ENCODE peak calls at places on chromosome 19, in eight cellular contexts. G, K, L, F, Z, J, I and Q are unnamed samples.

GRCh38 chr19:43934055-43934984 is 762 bp downstream of the ZNF45 start:
- DNase-seq in L (no peak), F (peak), I (no peak), K (peak), J (no peak), G (no peak), Z (no peak), Q (no peak)

GRCh38 chr19:31503211-31503610 is 154.0 kb upstream of the TSHZ3 start:
- DNase-seq in G (no peak), F (no peak), I (no peak), Z (no peak), K (no peak), J (no peak), L (no peak), Q (no peak)

GRCh38 chr19:5006201-5006600 is 37.3 kb downstream of the KDM4B start:
- DNase-seq in L (no peak), I (no peak), F (peak), K (peak), G (no peak), J (no peak), Z (no peak), Q (no peak)

GRCh38 chr19:30897034-30897433 is 452.2 kb downstream of the TSHZ3 start:
- DNase-seq in Z (no peak), G (no peak), I (no peak), J (no peak), F (no peak), K (no peak), L (no peak), Q (no peak)

GRCh38 chr19:19597809-19598306 is 20.6 kb downstream of the PBX4 start:
- DNase-seq in L (no peak), Z (no peak), I (peak), G (no peak), F (peak), J (no peak), K (no peak), Q (no peak)

GRCh38 chr19:34171539-34171876 is 796 bp upstream of the LSM14A start:
- DNase-seq in L (peak), J (peak), Z (no peak), G (no peak), F (peak), I (no peak), K (peak), Q (no peak)

GRCh38 chr19:31253816-31254551 is 95.3 kb downstream of the TSHZ3 start:
- DNase-seq in K (peak), G (no peak), J (no peak), I (no peak), L (peak), Z (no peak), F (peak), Q (no peak)

GRCh38 chr19:4503224-4504170 is 14.8 kb downstream of the PLIN4 start:
- DNase-seq in Z (no peak), G (no peak), J (no peak), F (no peak), K (no peak), L (no peak), I (no peak), Q (no peak)

GRCh38 chr19:34678421-34678820 is 943 bp downstream of the ZNF302 start:
- DNase-seq in K (no peak), J (no peak), I (no peak), F (no peak), Z (no peak), G (no peak), L (no peak), Q (no peak)

GRCh38 chr19:19451429-19452240 is 46.2 kb downstream of the GATAD2A start:
- DNase-seq in I (no peak), K (no peak), F (no peak), G (no peak), Z (no peak), J (no peak), L (no peak), Q (no peak)

GRCh38 chr19:13825489-13826475 is 30.5 kb downstream of the ZSWIM4 start:
- DNase-seq in J (no peak), G (no peak), I (peak), K (no peak), Z (no peak), F (peak), L (no peak), Q (no peak)

GRCh38 chr19:7868671-7869452 is 5.3 kb downstream of the PRR36 start:
- DNase-seq in I (peak), L (peak), J (no peak), F (peak), G (peak), Z (no peak), K (peak), Q (peak)

GRCh38 chr19:45569619-45570421 is 14.8 kb downstream of the OPA3 start:
- DNase-seq in I (peak), J (no peak), K (peak), F (peak), G (peak), Z (no peak), L (peak), Q (no peak)

GRCh38 chr19:2922987-2923386 is 21.8 kb downstream of the ZNF77 start:
- DNase-seq in I (peak), J (no peak), K (no peak), Z (no peak), L (no peak), G (no peak), F (no peak), Q (no peak)

GRCh38 chr19:37997911-37998344 is 90.9 kb downstream of the SIPA1L3 start:
- DNase-seq in Z (no peak), G (no peak), L (peak), K (peak), J (peak), F (peak), I (no peak), Q (peak)

GRCh38 chr19:6632002-6632621 is 37.8 kb downstream of the TNFSF14 start:
- DNase-seq in G (no peak), I (peak), Z (peak), J (peak), K (peak), L (peak), F (peak), Q (no peak)

GRCh38 chr19:12947702-12948596 is 2.3 kb downstream of the RAD23A start:
- DNase-seq in I (no peak), L (no peak), Z (no peak), G (no peak), K (no peak), J (no peak), F (no peak), Q (no peak)

GRCh38 chr19:30719991-30720329 is 347.8 kb downstream of the ZNF536 start:
- DNase-seq in J (no peak), K (no peak), L (no peak), G (no peak), F (peak), Z (no peak), I (no peak), Q (no peak)

GRCh38 chr19:13906525-13906904 is 514 bp downstream of the CC2D1A start:
- DNase-seq in F (peak), G (no peak), Z (no peak), K (no peak), J (no peak), I (peak), L (no peak), Q (no peak)

GRCh38 chr19:48578891-48579290 is 26.9 kb downstream of the SULT2B1 start:
- DNase-seq in Z (no peak), I (no peak), G (no peak), K (peak), F (no peak), L (no peak), J (no peak), Q (no peak)

GRCh38 chr19:15846923-15847322 is 31.5 kb upstream of the OR10H1 start:
- DNase-seq in K (no peak), L (no peak), I (no peak), Z (no peak), J (no peak), F (no peak), G (no peak), Q (no peak)

GRCh38 chr19:12733369-12733896 is 1.1 kb downstream of the TRIR start:
- DNase-seq in F (peak), Z (no peak), G (no peak), J (no peak), K (peak), L (no peak), I (no peak), Q (no peak)

GRCh38 chr19:53308339-53308811 is 25.2 kb upstream of the ZNF845 start:
- DNase-seq in J (no peak), F (peak), I (no peak), Z (no peak), G (peak), L (no peak), K (no peak), Q (no peak)

DNA sequence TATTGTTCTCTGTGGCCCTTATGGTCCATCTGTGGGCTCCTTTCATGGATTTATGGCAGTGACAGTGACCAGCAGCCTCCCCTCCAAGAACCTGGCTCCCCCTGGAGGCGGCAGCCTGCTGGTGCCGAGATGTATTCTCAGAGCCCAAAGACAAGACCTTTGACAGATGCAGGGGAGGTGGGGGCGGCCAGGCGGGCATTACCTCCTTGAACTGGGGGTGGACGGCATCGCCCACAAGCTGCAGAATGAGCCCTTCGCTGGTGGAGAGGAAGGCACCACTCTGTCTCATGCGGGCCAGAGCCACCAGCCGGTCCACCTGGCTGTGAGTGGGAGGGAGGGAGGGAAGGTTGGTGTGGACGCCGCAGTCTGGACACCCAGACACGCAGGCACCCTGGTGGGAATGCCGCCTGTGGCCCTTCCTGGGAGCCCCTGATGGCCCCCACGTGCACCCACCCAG is 6.6 kb downstream of the ISOC2 start:
- DNase-seq in J (no peak), F (peak), G (no peak), L (no peak), I (no peak), K (no peak), Z (no peak), Q (no peak)
- TF ChIP-seq CTCF in J (peak), F (peak), G (peak), L (peak), I (no peak), K (peak), Z (no peak), Q (peak)

GRCh38 chr19:1401889-1402217 is 511 bp upstream of the GAMT start:
- DNase-seq in F (no peak), Z (no peak), K (no peak), I (no peak), G (no peak), J (no peak), L (no peak), Q (no peak)
- H3K4me3 ChIP-seq in F (peak), Z (peak), K (no peak), I (peak), G (peak), J (peak), L (peak), Q (peak)

GRCh38 chr19:46721269-46722003 is 4.5 kb upstream of the PRKD2 start:
- DNase-seq in Z (no peak), F (no peak), G (no peak), I (no peak), L (no peak), J (no peak), K (no peak), Q (no peak)
- TF ChIP-seq CTCF in Z (no peak), F (peak), G (no peak), I (no peak), L (peak), J (peak), K (no peak), Q (peak)

DNA sequence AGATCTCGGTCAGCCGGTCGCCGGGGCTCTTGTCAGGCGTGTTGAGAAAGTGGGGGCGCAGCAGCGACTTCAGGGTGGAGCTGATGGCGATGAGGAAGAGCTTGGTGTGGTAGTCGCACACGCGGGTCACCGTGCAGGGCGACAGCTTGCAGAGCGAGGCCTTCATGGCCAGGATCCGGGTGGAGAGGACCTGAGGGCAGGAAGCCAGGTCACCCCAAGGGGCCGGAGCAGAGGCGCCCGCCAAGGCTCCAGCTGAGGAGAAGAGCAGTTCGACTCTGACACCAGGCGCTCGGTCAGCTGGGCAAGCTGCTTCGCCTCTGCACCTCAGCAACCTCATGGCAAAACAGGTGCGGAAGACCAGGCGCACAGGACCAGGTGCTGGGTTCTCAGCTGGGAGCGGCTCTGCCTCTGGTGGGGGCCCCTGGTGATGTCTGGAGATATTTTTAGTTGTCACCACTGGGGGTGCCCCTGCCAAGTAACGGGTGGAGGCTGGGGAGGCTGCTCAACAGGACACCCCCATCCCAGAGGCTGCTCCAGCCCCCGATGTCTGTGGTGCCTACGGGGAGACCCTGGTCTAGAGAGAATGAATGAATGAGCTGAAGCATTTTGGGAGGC is 15.9 kb downstream of the CFD start:
- DNase-seq in J (no peak), Z (no peak), F (no peak), K (no peak), I (no peak), L (no peak), G (no peak), Q (no peak)
- H3K4me3 ChIP-seq in J (no peak), Z (no peak), F (no peak), K (no peak), I (no peak), L (no peak), G (no peak), Q (no peak)

DNA sequence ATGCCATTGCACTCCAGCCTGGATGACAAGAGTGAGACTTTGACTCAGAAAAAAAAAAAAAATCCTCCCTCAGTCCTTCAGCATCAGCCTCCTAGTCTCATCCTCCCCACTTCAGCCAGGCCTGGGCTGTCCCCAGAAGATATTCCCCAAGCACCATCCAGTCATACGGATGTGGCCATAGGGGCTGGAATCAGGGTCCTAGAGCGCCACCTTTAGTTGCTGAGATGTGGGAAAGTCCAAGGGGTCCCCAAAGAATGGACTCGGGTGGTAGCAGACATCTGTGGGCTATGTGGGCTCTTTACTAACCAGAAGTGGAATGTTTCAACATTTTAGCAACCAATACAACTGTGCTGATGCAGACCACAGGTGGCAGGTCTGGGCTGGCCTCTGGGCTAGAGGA is 3.1 kb upstream of the TYROBP start:
- DNase-seq in G (no peak), F (no peak), K (no peak), L (no peak), I (no peak), Z (no peak), J (no peak), Q (no peak)
- TF ChIP-seq CTCF in G (no peak), F (no peak), K (no peak), L (no peak), I (no peak), Z (no peak), J (no peak), Q (peak)

GRCh38 chr19:57803594-57804325 is 11.0 kb downstream of the ZNF552 start:
- DNase-seq in J (peak), Z (no peak), F (peak), L (peak), I (no peak), K (peak), G (no peak), Q (peak)

GRCh38 chr19:57800696-57801095 is 14.0 kb downstream of the ZNF552 start:
- DNase-seq in J (no peak), K (no peak), G (no peak), Z (no peak), I (no peak), F (no peak), L (no peak), Q (no peak)

GRCh38 chr19:57803265-57803593 is 11.5 kb downstream of the ZNF552 start:
- DNase-seq in K (no peak), I (no peak), L (no peak), G (no peak), Z (no peak), J (no peak), F (no peak), Q (no peak)

GRCh38 chr19:57807541-57807940 is 7.2 kb downstream of the ZNF552 start:
- DNase-seq in L (no peak), I (no peak), J (no peak), G (no peak), Z (no peak), F (peak), K (no peak), Q (no peak)

GRCh38 chr19:57802269-57802668 is 12.4 kb downstream of the ZNF552 start:
- DNase-seq in Z (no peak), L (no peak), J (no peak), K (no peak), I (no peak), F (no peak), G (no peak), Q (no peak)
- H3K4me3 ChIP-seq in Z (no peak), L (no peak), J (no peak), K (no peak), I (no peak), F (no peak), G (no peak), Q (no peak)

DNA sequence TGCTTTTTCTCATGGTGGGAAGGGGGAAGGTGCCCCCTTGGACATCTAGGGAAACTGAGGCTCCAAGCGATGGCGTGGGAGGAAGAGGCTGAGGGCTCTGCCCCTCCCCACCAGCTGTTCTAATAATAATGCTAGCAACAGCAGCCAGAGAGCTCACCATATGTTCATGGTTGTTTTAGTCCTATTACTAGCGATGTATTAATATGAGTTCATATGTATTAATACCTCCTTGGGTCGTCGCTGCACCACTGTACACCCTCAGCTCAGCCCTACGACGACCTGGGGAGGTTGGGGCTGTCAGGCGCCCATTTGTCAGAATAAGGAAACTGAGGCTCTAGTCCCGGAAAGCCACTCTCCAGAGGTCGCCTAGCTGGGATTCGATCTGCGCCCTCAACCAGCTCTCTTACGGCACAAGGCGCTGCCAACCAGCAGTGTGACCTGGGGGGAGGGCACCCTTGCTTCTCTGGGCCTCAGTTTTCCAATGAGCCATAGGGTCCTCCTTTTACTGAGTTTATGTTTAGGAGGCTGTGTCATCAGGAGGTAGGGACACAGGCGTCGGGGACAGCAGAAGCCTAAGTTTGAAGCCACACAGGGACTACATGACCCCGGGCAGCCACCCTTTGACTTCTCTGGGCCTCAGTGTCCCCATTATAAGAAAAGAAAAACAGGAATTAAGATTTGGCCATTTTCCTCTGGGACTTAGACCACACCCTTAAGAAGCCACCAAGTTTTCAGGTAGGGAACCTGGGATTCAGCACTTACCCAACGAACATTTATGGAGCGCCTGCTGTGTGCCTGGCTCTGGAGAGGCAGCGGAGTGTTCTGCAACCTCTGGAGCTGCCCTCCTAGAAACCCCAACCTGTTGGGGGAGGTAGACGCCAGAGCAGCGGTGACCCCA is 664 bp downstream of the MAST3 start:
- DNase-seq in Z (no peak), G (no peak), L (no peak), I (no peak), F (no peak), J (no peak), K (no peak), Q (no peak)
- TF ChIP-seq CTCF in Z (no peak), G (no peak), L (no peak), I (no peak), F (no peak), J (no peak), K (no peak), Q (no peak)

GRCh38 chr19:28882818-28883217 is 330.1 kb downstream of the UQCRFS1 start:
- DNase-seq in Z (no peak), I (no peak), K (no peak), F (no peak), L (no peak), J (no peak), G (no peak), Q (no peak)
- H3K4me3 ChIP-seq in Z (no peak), I (no peak), K (no peak), F (no peak), L (no peak), J (no peak), G (peak), Q (no peak)

GRCh38 chr19:10295305-10295846 is 5.6 kb downstream of the ICAM5 start:
- DNase-seq in I (peak), G (no peak), J (no peak), K (no peak), F (no peak), Z (no peak), L (no peak), Q (no peak)
- TF ChIP-seq CTCF in I (no peak), G (no peak), J (peak), K (peak), F (peak), Z (no peak), L (peak), Q (peak)